ENCODE peak calls at places on chromosomes 1 and 21, in five cellular contexts. A is stimulated activated CD4-positive, alpha-beta T cell treated with anti-CD3 and anti-CD28 coated beads, Interleukin-2, amount 100 ng/mL, for 24 hours; Z is AG04450; T is nucleus accumbens; N is CD8-positive, alpha-beta T cell. Y is an unnamed sample.
A peak's percentile ranks its signal among the peaks of the same experiment; 100 is the strongest.

GRCh38 chr1:206449566-206449965 is 20.7 kb upstream of the IKBKE start:
- DNase-seq in A (no peak), Z (no peak), T (no peak), N (no peak), Y (no peak)

GRCh38 chr1:247079141-247079874 is 697 bp upstream of the ZNF670 start:
- DNase-seq in A (no peak), Z (no peak), T (no peak), N (no peak), Y (no peak)

GRCh38 chr1:103514920-103515503 is 10.5 kb upstream of the RNPC3 start:
- DNase-seq in A (no peak), Z (no peak), T (no peak), N (no peak), Y (no peak)

GRCh38 chr1:187762109-187762508 is 933.4 kb downstream of the PLA2G4A start:
- DNase-seq in A (no peak), Z (peak; percentile 37), T (no peak), N (no peak), Y (no peak)

GRCh38 chr1:156711011-156711817 is 5.8 kb upstream of the CRABP2 start:
- DNase-seq in A (no peak), Z (no peak), T (no peak), N (no peak), Y (no peak)

GRCh38 chr21:45280969-45281368 is 6.7 kb downstream of the POFUT2 start:
- DNase-seq in A (no peak), Z (no peak), T (no peak), N (no peak), Y (no peak)

GRCh38 chr21:46273341-46273740 is 12.1 kb downstream of the MCM3AP start:
- DNase-seq in A (no peak), Z (no peak), T (no peak), N (no peak), Y (no peak)

GRCh38 chr21:14968821-14969220 is 96.0 kb downstream of the NRIP1 start:
- DNase-seq in A (no peak), Z (no peak), T (no peak), N (no peak), Y (no peak)

GRCh38 chr1:59750612-59751395 is 63.9 kb upstream of the HOOK1 start:
- DNase-seq in A (no peak), Z (peak; percentile 75), T (no peak), N (no peak), Y (peak; percentile 67)

GRCh38 chr1:184854456-184855180 is 100.0 kb upstream of the EDEM3 start:
- DNase-seq in A (no peak), Z (peak; percentile 30), T (no peak), N (no peak), Y (no peak)

GRCh38 chr1:1208713-1209433 is 2.5 kb upstream of the TNFRSF18 start:
- DNase-seq in A (peak; percentile 64), Z (no peak), T (no peak), N (peak; percentile 40), Y (no peak)

GRCh38 chr1:151326619-151327222 is 495 bp downstream of the PI4KB start:
- DNase-seq in A (peak; percentile 71), Z (no peak), T (peak; percentile 78), N (peak; percentile 53), Y (no peak)

GRCh38 chr1:7026188-7026587 is 240.9 kb downstream of the CAMTA1 start:
- DNase-seq in A (no peak), Z (no peak), T (no peak), N (no peak), Y (no peak)